ENCODE peak calls at places on chromosomes 4 and X, in seven cellular contexts. One of them, this sample, is unnamed.

GRCh38 chr4:84298023-84298718 is 200.9 kb downstream of the NKX6-1 start:
- DNase-seq in mesothelial cell of epicardium: no peak
- DNase-seq in lung microvascular endothelial cell: no peak
- DNase-seq in EH: no peak
- DNase-seq in activated naive CD4-positive, alpha-beta T cell treated with Interleukin-2 at 50 U/mL for 16 hours: no peak
- DNase-seq in nucleus accumbens: no peak
- DNase-seq in spleen: no peak
- DNase-seq in this sample: no peak

GRCh38 chr4:138259801-138260200 is 17.7 kb upstream of the SLC7A11 start:
- DNase-seq in nucleus accumbens: no peak
- DNase-seq in EH: peak
- DNase-seq in mesothelial cell of epicardium: no peak
- DNase-seq in lung microvascular endothelial cell: peak
- DNase-seq in activated naive CD4-positive, alpha-beta T cell treated with Interleukin-2 at 50 U/mL for 16 hours: no peak
- DNase-seq in spleen: no peak
- DNase-seq in this sample: no peak

GRCh38 chrX:1537031-1537715 is at the start of gene P2RY8:
- DNase-seq in activated naive CD4-positive, alpha-beta T cell treated with Interleukin-2 at 50 U/mL for 16 hours: peak
- DNase-seq in lung microvascular endothelial cell: peak
- DNase-seq in nucleus accumbens: no peak
- DNase-seq in spleen: peak
- DNase-seq in EH: peak
- DNase-seq in mesothelial cell of epicardium: no peak
- DNase-seq in this sample: peak

GRCh38 chrX:84907324-84907946 is 96.2 kb upstream of the APOOL start:
- DNase-seq in mesothelial cell of epicardium: no peak
- DNase-seq in spleen: no peak
- DNase-seq in lung microvascular endothelial cell: no peak
- DNase-seq in EH: peak
- DNase-seq in activated naive CD4-positive, alpha-beta T cell treated with Interleukin-2 at 50 U/mL for 16 hours: no peak
- DNase-seq in nucleus accumbens: no peak
- DNase-seq in this sample: no peak

GRCh38 chrX:123983240-123983639 is 21.7 kb downstream of the STAG2 start:
- DNase-seq in nucleus accumbens: no peak
- DNase-seq in mesothelial cell of epicardium: no peak
- DNase-seq in EH: no peak
- DNase-seq in activated naive CD4-positive, alpha-beta T cell treated with Interleukin-2 at 50 U/mL for 16 hours: no peak
- DNase-seq in lung microvascular endothelial cell: no peak
- DNase-seq in spleen: no peak
- DNase-seq in this sample: no peak

GRCh38 chr4:57136281-57136680 is 26.1 kb upstream of the IGFBP7 start:
- DNase-seq in nucleus accumbens: no peak
- DNase-seq in lung microvascular endothelial cell: peak
- DNase-seq in EH: peak
- DNase-seq in activated naive CD4-positive, alpha-beta T cell treated with Interleukin-2 at 50 U/mL for 16 hours: no peak
- DNase-seq in mesothelial cell of epicardium: no peak
- DNase-seq in spleen: no peak
- DNase-seq in this sample: no peak

GRCh38 chr4:6309755-6310154 is 40.1 kb downstream of the WFS1 start:
- DNase-seq in nucleus accumbens: no peak
- DNase-seq in mesothelial cell of epicardium: no peak
- DNase-seq in spleen: no peak
- DNase-seq in lung microvascular endothelial cell: no peak
- DNase-seq in activated naive CD4-positive, alpha-beta T cell treated with Interleukin-2 at 50 U/mL for 16 hours: no peak
- DNase-seq in EH: no peak
- DNase-seq in this sample: no peak

GRCh38 chr4:168309781-168310180 is 8.8 kb downstream of the DDX60 start:
- DNase-seq in activated naive CD4-positive, alpha-beta T cell treated with Interleukin-2 at 50 U/mL for 16 hours: no peak
- DNase-seq in spleen: no peak
- DNase-seq in mesothelial cell of epicardium: no peak
- DNase-seq in EH: peak
- DNase-seq in nucleus accumbens: no peak
- DNase-seq in lung microvascular endothelial cell: peak
- DNase-seq in this sample: no peak

GRCh38 chrX:79081895-79082512 is 62.5 kb upstream of the GPR174 start:
- DNase-seq in EH: peak
- DNase-seq in mesothelial cell of epicardium: no peak
- DNase-seq in nucleus accumbens: no peak
- DNase-seq in spleen: no peak
- DNase-seq in activated naive CD4-positive, alpha-beta T cell treated with Interleukin-2 at 50 U/mL for 16 hours: no peak
- DNase-seq in lung microvascular endothelial cell: peak
- DNase-seq in this sample: peak

GRCh38 chrX:140467211-140467610 is 37.7 kb downstream of the SOX3 start:
- DNase-seq in mesothelial cell of epicardium: no peak
- DNase-seq in nucleus accumbens: no peak
- DNase-seq in lung microvascular endothelial cell: no peak
- DNase-seq in EH: peak
- DNase-seq in spleen: no peak
- DNase-seq in activated naive CD4-positive, alpha-beta T cell treated with Interleukin-2 at 50 U/mL for 16 hours: no peak
- DNase-seq in this sample: no peak

GRCh38 chr4:175127314-175127713 is 209.2 kb downstream of the ADAM29 start:
- DNase-seq in nucleus accumbens: no peak
- DNase-seq in EH: peak
- DNase-seq in mesothelial cell of epicardium: no peak
- DNase-seq in lung microvascular endothelial cell: no peak
- DNase-seq in activated naive CD4-positive, alpha-beta T cell treated with Interleukin-2 at 50 U/mL for 16 hours: no peak
- DNase-seq in spleen: no peak
- DNase-seq in this sample: no peak

GRCh38 chrX:53445977-53446376 is 11.8 kb upstream of the HSD17B10 start:
- DNase-seq in spleen: no peak
- DNase-seq in activated naive CD4-positive, alpha-beta T cell treated with Interleukin-2 at 50 U/mL for 16 hours: peak
- DNase-seq in mesothelial cell of epicardium: no peak
- DNase-seq in EH: peak
- DNase-seq in lung microvascular endothelial cell: peak
- DNase-seq in nucleus accumbens: no peak
- DNase-seq in this sample: no peak

GRCh38 chr4:182245041-182245440 is 1.8 kb downstream of the TENM3 start:
- DNase-seq in nucleus accumbens: no peak
- DNase-seq in lung microvascular endothelial cell: no peak
- DNase-seq in EH: no peak
- DNase-seq in activated naive CD4-positive, alpha-beta T cell treated with Interleukin-2 at 50 U/mL for 16 hours: no peak
- DNase-seq in mesothelial cell of epicardium: no peak
- DNase-seq in spleen: no peak
- DNase-seq in this sample: no peak

This sample was measured in T follicular helper cell.